ENCODE peak calls at places on chromosomes 5 and 9, in six cellular contexts. One of them, this sample, is unnamed.

GRCh38 chr9:93960221-93960970 is 5.2 kb upstream of the BARX1 start:
- DNase-seq in NCI-H345: no peak
- DNase-seq in Caco-2: no peak
- DNase-seq in endothelial cell: no peak
- DNase-seq in activated CD4-positive, alpha-beta T cell treated with anti-CD3 and anti-CD28 coated beads for 1 hour: no peak
- DNase-seq in stimulated activated CD8-positive, alpha-beta memory T cell treated with anti-CD3 and anti-CD28 coated beads, Interleukin-4, amount 100 ng/mL, for 48 hours: no peak
- DNase-seq in this sample: no peak

GRCh38 chr5:131988601-131989000 is 22.9 kb downstream of the ACSL6 start:
- DNase-seq in NCI-H345: no peak
- DNase-seq in Caco-2: no peak
- DNase-seq in endothelial cell: no peak
- DNase-seq in activated CD4-positive, alpha-beta T cell treated with anti-CD3 and anti-CD28 coated beads for 1 hour: no peak
- DNase-seq in stimulated activated CD8-positive, alpha-beta memory T cell treated with anti-CD3 and anti-CD28 coated beads, Interleukin-4, amount 100 ng/mL, for 48 hours: no peak
- DNase-seq in this sample: no peak

GRCh38 chr5:8813180-8813579 is 732.7 kb downstream of the SEMA5A start:
- DNase-seq in stimulated activated CD8-positive, alpha-beta memory T cell treated with anti-CD3 and anti-CD28 coated beads, Interleukin-4, amount 100 ng/mL, for 48 hours: no peak
- DNase-seq in activated CD4-positive, alpha-beta T cell treated with anti-CD3 and anti-CD28 coated beads for 1 hour: no peak
- DNase-seq in endothelial cell: no peak
- DNase-seq in Caco-2: no peak
- DNase-seq in NCI-H345: no peak
- DNase-seq in this sample: no peak

GRCh38 chr9:79571309-79572031 is at the start of gene TLE4:
- DNase-seq in endothelial cell: peak
- DNase-seq in Caco-2: peak
- DNase-seq in stimulated activated CD8-positive, alpha-beta memory T cell treated with anti-CD3 and anti-CD28 coated beads, Interleukin-4, amount 100 ng/mL, for 48 hours: peak
- DNase-seq in activated CD4-positive, alpha-beta T cell treated with anti-CD3 and anti-CD28 coated beads for 1 hour: peak
- DNase-seq in NCI-H345: peak
- DNase-seq in this sample: peak

GRCh38 chr9:113738898-113739604 is 137.1 kb upstream of the ZNF618 start:
- DNase-seq in endothelial cell: no peak
- DNase-seq in stimulated activated CD8-positive, alpha-beta memory T cell treated with anti-CD3 and anti-CD28 coated beads, Interleukin-4, amount 100 ng/mL, for 48 hours: no peak
- DNase-seq in Caco-2: no peak
- DNase-seq in NCI-H345: no peak
- DNase-seq in activated CD4-positive, alpha-beta T cell treated with anti-CD3 and anti-CD28 coated beads for 1 hour: no peak
- DNase-seq in this sample: no peak

GRCh38 chr9:92642599-92642998 is 27.3 kb downstream of the IPPK start:
- DNase-seq in activated CD4-positive, alpha-beta T cell treated with anti-CD3 and anti-CD28 coated beads for 1 hour: no peak
- DNase-seq in endothelial cell: no peak
- DNase-seq in stimulated activated CD8-positive, alpha-beta memory T cell treated with anti-CD3 and anti-CD28 coated beads, Interleukin-4, amount 100 ng/mL, for 48 hours: peak
- DNase-seq in NCI-H345: no peak
- DNase-seq in Caco-2: no peak
- DNase-seq in this sample: no peak

GRCh38 chr5:56973473-56973872 is 21.6 kb upstream of the MIER3 start:
- DNase-seq in NCI-H345: no peak
- DNase-seq in Caco-2: no peak
- DNase-seq in activated CD4-positive, alpha-beta T cell treated with anti-CD3 and anti-CD28 coated beads for 1 hour: no peak
- DNase-seq in stimulated activated CD8-positive, alpha-beta memory T cell treated with anti-CD3 and anti-CD28 coated beads, Interleukin-4, amount 100 ng/mL, for 48 hours: no peak
- DNase-seq in endothelial cell: no peak
- DNase-seq in this sample: no peak

GRCh38 chr5:159440235-159440634 is 109.9 kb upstream of the IL12B start:
- DNase-seq in NCI-H345: no peak
- DNase-seq in endothelial cell: no peak
- DNase-seq in Caco-2: no peak
- DNase-seq in stimulated activated CD8-positive, alpha-beta memory T cell treated with anti-CD3 and anti-CD28 coated beads, Interleukin-4, amount 100 ng/mL, for 48 hours: no peak
- DNase-seq in activated CD4-positive, alpha-beta T cell treated with anti-CD3 and anti-CD28 coated beads for 1 hour: no peak
- DNase-seq in this sample: no peak

GRCh38 chr9:71506821-71507220 is 261.5 kb downstream of the CEMIP2 start:
- DNase-seq in activated CD4-positive, alpha-beta T cell treated with anti-CD3 and anti-CD28 coated beads for 1 hour: no peak
- DNase-seq in Caco-2: no peak
- DNase-seq in stimulated activated CD8-positive, alpha-beta memory T cell treated with anti-CD3 and anti-CD28 coated beads, Interleukin-4, amount 100 ng/mL, for 48 hours: no peak
- DNase-seq in NCI-H345: no peak
- DNase-seq in endothelial cell: no peak
- DNase-seq in this sample: no peak

GRCh38 chr5:10351882-10352395 is 1.6 kb upstream of the MARCHF6 start:
- DNase-seq in endothelial cell: no peak
- DNase-seq in NCI-H345: no peak
- DNase-seq in Caco-2: no peak
- DNase-seq in stimulated activated CD8-positive, alpha-beta memory T cell treated with anti-CD3 and anti-CD28 coated beads, Interleukin-4, amount 100 ng/mL, for 48 hours: no peak
- DNase-seq in activated CD4-positive, alpha-beta T cell treated with anti-CD3 and anti-CD28 coated beads for 1 hour: no peak
- DNase-seq in this sample: no peak

GRCh38 chr9:122228906-122229837 is at the start of gene LHX6:
- DNase-seq in endothelial cell: no peak
- DNase-seq in NCI-H345: peak
- DNase-seq in Caco-2: no peak
- DNase-seq in activated CD4-positive, alpha-beta T cell treated with anti-CD3 and anti-CD28 coated beads for 1 hour: no peak
- DNase-seq in stimulated activated CD8-positive, alpha-beta memory T cell treated with anti-CD3 and anti-CD28 coated beads, Interleukin-4, amount 100 ng/mL, for 48 hours: no peak
- DNase-seq in this sample: no peak

GRCh38 chr9:122265265-122265900 is 701 bp downstream of the MRRF start:
- DNase-seq in stimulated activated CD8-positive, alpha-beta memory T cell treated with anti-CD3 and anti-CD28 coated beads, Interleukin-4, amount 100 ng/mL, for 48 hours: no peak
- DNase-seq in activated CD4-positive, alpha-beta T cell treated with anti-CD3 and anti-CD28 coated beads for 1 hour: peak
- DNase-seq in endothelial cell: no peak
- DNase-seq in NCI-H345: peak
- DNase-seq in Caco-2: peak
- DNase-seq in this sample: peak

GRCh38 chr5:163190283-163190682 is 247.1 kb upstream of the CCNG1 start:
- DNase-seq in Caco-2: no peak
- DNase-seq in activated CD4-positive, alpha-beta T cell treated with anti-CD3 and anti-CD28 coated beads for 1 hour: no peak
- DNase-seq in NCI-H345: no peak
- DNase-seq in endothelial cell: no peak
- DNase-seq in stimulated activated CD8-positive, alpha-beta memory T cell treated with anti-CD3 and anti-CD28 coated beads, Interleukin-4, amount 100 ng/mL, for 48 hours: no peak
- DNase-seq in this sample: no peak

GRCh38 chr9:89899476-89900047 is 294.8 kb downstream of the GADD45G start:
- DNase-seq in stimulated activated CD8-positive, alpha-beta memory T cell treated with anti-CD3 and anti-CD28 coated beads, Interleukin-4, amount 100 ng/mL, for 48 hours: no peak
- DNase-seq in NCI-H345: no peak
- DNase-seq in Caco-2: no peak
- DNase-seq in endothelial cell: no peak
- DNase-seq in activated CD4-positive, alpha-beta T cell treated with anti-CD3 and anti-CD28 coated beads for 1 hour: no peak
- DNase-seq in this sample: no peak

GRCh38 chr9:93952784-93953491 is 2.2 kb downstream of the BARX1 start:
- DNase-seq in endothelial cell: no peak
- DNase-seq in NCI-H345: no peak
- DNase-seq in stimulated activated CD8-positive, alpha-beta memory T cell treated with anti-CD3 and anti-CD28 coated beads, Interleukin-4, amount 100 ng/mL, for 48 hours: peak
- DNase-seq in activated CD4-positive, alpha-beta T cell treated with anti-CD3 and anti-CD28 coated beads for 1 hour: no peak
- DNase-seq in Caco-2: no peak
- DNase-seq in this sample: no peak

GRCh38 chr9:21782207-21782606 is 20.2 kb upstream of the MTAP start:
- DNase-seq in activated CD4-positive, alpha-beta T cell treated with anti-CD3 and anti-CD28 coated beads for 1 hour: no peak
- DNase-seq in NCI-H345: no peak
- DNase-seq in stimulated activated CD8-positive, alpha-beta memory T cell treated with anti-CD3 and anti-CD28 coated beads, Interleukin-4, amount 100 ng/mL, for 48 hours: no peak
- DNase-seq in endothelial cell: no peak
- DNase-seq in Caco-2: no peak
- DNase-seq in this sample: no peak

GRCh38 chr9:80867731-80868130 is 821.6 kb downstream of the TLE1 start:
- DNase-seq in activated CD4-positive, alpha-beta T cell treated with anti-CD3 and anti-CD28 coated beads for 1 hour: no peak
- DNase-seq in Caco-2: no peak
- DNase-seq in stimulated activated CD8-positive, alpha-beta memory T cell treated with anti-CD3 and anti-CD28 coated beads, Interleukin-4, amount 100 ng/mL, for 48 hours: no peak
- DNase-seq in NCI-H345: no peak
- DNase-seq in endothelial cell: no peak
- DNase-seq in this sample: no peak

GRCh38 chr9:77598510-77598909 is 49.6 kb downstream of the GNA14 start:
- DNase-seq in Caco-2: no peak
- DNase-seq in NCI-H345: peak
- DNase-seq in endothelial cell: no peak
- DNase-seq in activated CD4-positive, alpha-beta T cell treated with anti-CD3 and anti-CD28 coated beads for 1 hour: no peak
- DNase-seq in stimulated activated CD8-positive, alpha-beta memory T cell treated with anti-CD3 and anti-CD28 coated beads, Interleukin-4, amount 100 ng/mL, for 48 hours: no peak
- DNase-seq in this sample: no peak

GRCh38 chr5:77981820-77982219 is 205.7 kb upstream of the TBCA start:
- DNase-seq in endothelial cell: no peak
- DNase-seq in stimulated activated CD8-positive, alpha-beta memory T cell treated with anti-CD3 and anti-CD28 coated beads, Interleukin-4, amount 100 ng/mL, for 48 hours: no peak
- DNase-seq in activated CD4-positive, alpha-beta T cell treated with anti-CD3 and anti-CD28 coated beads for 1 hour: no peak
- DNase-seq in NCI-H345: no peak
- DNase-seq in Caco-2: no peak
- DNase-seq in this sample: no peak

GRCh38 chr5:132260051-132260450 is 2.6 kb downstream of the PDLIM4 start:
- DNase-seq in Caco-2: peak
- DNase-seq in stimulated activated CD8-positive, alpha-beta memory T cell treated with anti-CD3 and anti-CD28 coated beads, Interleukin-4, amount 100 ng/mL, for 48 hours: peak
- DNase-seq in endothelial cell: no peak
- DNase-seq in NCI-H345: no peak
- DNase-seq in activated CD4-positive, alpha-beta T cell treated with anti-CD3 and anti-CD28 coated beads for 1 hour: no peak
- DNase-seq in this sample: no peak

GRCh38 chr5:177361418-177362101 is 3.8 kb downstream of the RGS14 start:
- DNase-seq in endothelial cell: no peak
- DNase-seq in NCI-H345: no peak
- DNase-seq in stimulated activated CD8-positive, alpha-beta memory T cell treated with anti-CD3 and anti-CD28 coated beads, Interleukin-4, amount 100 ng/mL, for 48 hours: no peak
- DNase-seq in activated CD4-positive, alpha-beta T cell treated with anti-CD3 and anti-CD28 coated beads for 1 hour: no peak
- DNase-seq in Caco-2: no peak
- DNase-seq in this sample: no peak

GRCh38 chr5:159041754-159042153 is 58.0 kb downstream of the EBF1 start:
- DNase-seq in NCI-H345: no peak
- DNase-seq in Caco-2: no peak
- DNase-seq in endothelial cell: no peak
- DNase-seq in activated CD4-positive, alpha-beta T cell treated with anti-CD3 and anti-CD28 coated beads for 1 hour: no peak
- DNase-seq in stimulated activated CD8-positive, alpha-beta memory T cell treated with anti-CD3 and anti-CD28 coated beads, Interleukin-4, amount 100 ng/mL, for 48 hours: no peak
- DNase-seq in this sample: no peak

GRCh38 chr9:131310833-131311554 is 21.5 kb downstream of the PLPP7 start:
- DNase-seq in activated CD4-positive, alpha-beta T cell treated with anti-CD3 and anti-CD28 coated beads for 1 hour: peak
- DNase-seq in NCI-H345: no peak
- DNase-seq in Caco-2: no peak
- DNase-seq in stimulated activated CD8-positive, alpha-beta memory T cell treated with anti-CD3 and anti-CD28 coated beads, Interleukin-4, amount 100 ng/mL, for 48 hours: peak
- DNase-seq in endothelial cell: no peak
- DNase-seq in this sample: no peak

GRCh38 chr5:39352931-39353330 is 11.4 kb downstream of the C9 start:
- DNase-seq in stimulated activated CD8-positive, alpha-beta memory T cell treated with anti-CD3 and anti-CD28 coated beads, Interleukin-4, amount 100 ng/mL, for 48 hours: no peak
- DNase-seq in activated CD4-positive, alpha-beta T cell treated with anti-CD3 and anti-CD28 coated beads for 1 hour: no peak
- DNase-seq in NCI-H345: no peak
- DNase-seq in Caco-2: no peak
- DNase-seq in endothelial cell: no peak
- DNase-seq in this sample: no peak

GRCh38 chr9:134509306-134509705 is 132.3 kb upstream of the COL5A1 start:
- DNase-seq in endothelial cell: no peak
- DNase-seq in Caco-2: no peak
- DNase-seq in stimulated activated CD8-positive, alpha-beta memory T cell treated with anti-CD3 and anti-CD28 coated beads, Interleukin-4, amount 100 ng/mL, for 48 hours: no peak
- DNase-seq in activated CD4-positive, alpha-beta T cell treated with anti-CD3 and anti-CD28 coated beads for 1 hour: no peak
- DNase-seq in NCI-H345: no peak
- DNase-seq in this sample: no peak

GRCh38 chr5:132259061-132259851 is 1.8 kb downstream of the PDLIM4 start:
- DNase-seq in endothelial cell: no peak
- DNase-seq in Caco-2: peak
- DNase-seq in NCI-H345: no peak
- DNase-seq in stimulated activated CD8-positive, alpha-beta memory T cell treated with anti-CD3 and anti-CD28 coated beads, Interleukin-4, amount 100 ng/mL, for 48 hours: peak
- DNase-seq in activated CD4-positive, alpha-beta T cell treated with anti-CD3 and anti-CD28 coated beads for 1 hour: no peak
- DNase-seq in this sample: no peak

GRCh38 chr5:54719384-54720306 is 202.1 kb downstream of the SNX18 start:
- DNase-seq in endothelial cell: no peak
- DNase-seq in NCI-H345: no peak
- DNase-seq in stimulated activated CD8-positive, alpha-beta memory T cell treated with anti-CD3 and anti-CD28 coated beads, Interleukin-4, amount 100 ng/mL, for 48 hours: no peak
- DNase-seq in Caco-2: no peak
- DNase-seq in activated CD4-positive, alpha-beta T cell treated with anti-CD3 and anti-CD28 coated beads for 1 hour: no peak
- DNase-seq in this sample: no peak

GRCh38 chr5:94908889-94909480 is 290.5 kb downstream of the SLF1 start:
- DNase-seq in activated CD4-positive, alpha-beta T cell treated with anti-CD3 and anti-CD28 coated beads for 1 hour: no peak
- DNase-seq in stimulated activated CD8-positive, alpha-beta memory T cell treated with anti-CD3 and anti-CD28 coated beads, Interleukin-4, amount 100 ng/mL, for 48 hours: no peak
- DNase-seq in NCI-H345: peak
- DNase-seq in Caco-2: no peak
- DNase-seq in endothelial cell: peak
- DNase-seq in this sample: peak

GRCh38 chr5:371811-372555 is 50.5 kb downstream of the AHRR start:
- DNase-seq in endothelial cell: no peak
- DNase-seq in stimulated activated CD8-positive, alpha-beta memory T cell treated with anti-CD3 and anti-CD28 coated beads, Interleukin-4, amount 100 ng/mL, for 48 hours: peak
- DNase-seq in Caco-2: no peak
- DNase-seq in activated CD4-positive, alpha-beta T cell treated with anti-CD3 and anti-CD28 coated beads for 1 hour: peak
- DNase-seq in NCI-H345: no peak
- DNase-seq in this sample: no peak

GRCh38 chr9:16719921-16720320 is 150.5 kb downstream of the BNC2 start:
- DNase-seq in NCI-H345: no peak
- DNase-seq in endothelial cell: no peak
- DNase-seq in Caco-2: no peak
- DNase-seq in stimulated activated CD8-positive, alpha-beta memory T cell treated with anti-CD3 and anti-CD28 coated beads, Interleukin-4, amount 100 ng/mL, for 48 hours: no peak
- DNase-seq in activated CD4-positive, alpha-beta T cell treated with anti-CD3 and anti-CD28 coated beads for 1 hour: no peak
- DNase-seq in this sample: no peak

GRCh38 chr9:91282292-91282691 is 79.4 kb downstream of the AUH start:
- DNase-seq in Caco-2: no peak
- DNase-seq in activated CD4-positive, alpha-beta T cell treated with anti-CD3 and anti-CD28 coated beads for 1 hour: no peak
- DNase-seq in NCI-H345: no peak
- DNase-seq in endothelial cell: no peak
- DNase-seq in stimulated activated CD8-positive, alpha-beta memory T cell treated with anti-CD3 and anti-CD28 coated beads, Interleukin-4, amount 100 ng/mL, for 48 hours: no peak
- DNase-seq in this sample: no peak

GRCh38 chr9:117092582-117092981 is 322.3 kb downstream of the ASTN2 start:
- DNase-seq in NCI-H345: no peak
- DNase-seq in activated CD4-positive, alpha-beta T cell treated with anti-CD3 and anti-CD28 coated beads for 1 hour: no peak
- DNase-seq in Caco-2: no peak
- DNase-seq in stimulated activated CD8-positive, alpha-beta memory T cell treated with anti-CD3 and anti-CD28 coated beads, Interleukin-4, amount 100 ng/mL, for 48 hours: no peak
- DNase-seq in endothelial cell: no peak
- DNase-seq in this sample: no peak

GRCh38 chr9:22052376-22052945 is 43.4 kb upstream of the CDKN2B start:
- DNase-seq in activated CD4-positive, alpha-beta T cell treated with anti-CD3 and anti-CD28 coated beads for 1 hour: no peak
- DNase-seq in endothelial cell: no peak
- DNase-seq in Caco-2: no peak
- DNase-seq in stimulated activated CD8-positive, alpha-beta memory T cell treated with anti-CD3 and anti-CD28 coated beads, Interleukin-4, amount 100 ng/mL, for 48 hours: no peak
- DNase-seq in NCI-H345: peak
- DNase-seq in this sample: no peak

GRCh38 chr5:179255527-179256228 is 89.6 kb downstream of the ADAMTS2 start:
- DNase-seq in endothelial cell: no peak
- DNase-seq in Caco-2: peak
- DNase-seq in activated CD4-positive, alpha-beta T cell treated with anti-CD3 and anti-CD28 coated beads for 1 hour: peak
- DNase-seq in stimulated activated CD8-positive, alpha-beta memory T cell treated with anti-CD3 and anti-CD28 coated beads, Interleukin-4, amount 100 ng/mL, for 48 hours: no peak
- DNase-seq in NCI-H345: no peak
- DNase-seq in this sample: no peak

GRCh38 chr5:150487199-150488061 is 20.5 kb upstream of the NDST1 start:
- DNase-seq in endothelial cell: no peak
- DNase-seq in activated CD4-positive, alpha-beta T cell treated with anti-CD3 and anti-CD28 coated beads for 1 hour: no peak
- DNase-seq in Caco-2: peak
- DNase-seq in stimulated activated CD8-positive, alpha-beta memory T cell treated with anti-CD3 and anti-CD28 coated beads, Interleukin-4, amount 100 ng/mL, for 48 hours: no peak
- DNase-seq in NCI-H345: no peak
- DNase-seq in this sample: peak

GRCh38 chr9:69895185-69895584 is 74.6 kb downstream of the CFAP95 start:
- DNase-seq in Caco-2: no peak
- DNase-seq in NCI-H345: no peak
- DNase-seq in stimulated activated CD8-positive, alpha-beta memory T cell treated with anti-CD3 and anti-CD28 coated beads, Interleukin-4, amount 100 ng/mL, for 48 hours: no peak
- DNase-seq in endothelial cell: no peak
- DNase-seq in activated CD4-positive, alpha-beta T cell treated with anti-CD3 and anti-CD28 coated beads for 1 hour: no peak
- DNase-seq in this sample: no peak